ENCODE peak calls at places on chromosome 11, in seven cellular contexts. T is nucleus accumbens; F is cardiac fibroblast; N is type B pancreatic cell; V is activated effector memory CD4-positive, alpha-beta T cell treated with anti-CD3 and anti-CD28 coated beads, Interleukin-2, amount 50 U/mL, for 16 hours; O is MM.1S; K is naive thymus-derived CD8-positive, alpha-beta T cell. W is an unnamed sample.
A peak's percentile ranks its signal among the peaks of the same experiment; 100 is the strongest.

GRCh38 chr11:120467627-120468026 is 43.9 kb upstream of the GRIK4 start:
- DNase-seq in T (no peak), F (peak; percentile 18), N (no peak), V (no peak), O (no peak), K (no peak), W (no peak)

GRCh38 chr11:128776434-128777284 is 82.8 kb downstream of the FLI1 start:
- DNase-seq in T (no peak), F (peak; percentile 55), N (no peak), V (peak; percentile 75), O (peak; percentile 24), K (no peak), W (no peak)

GRCh38 chr11:32113200-32113599 is 22.3 kb downstream of the RCN1 start:
- DNase-seq in T (no peak), F (peak; percentile 28), N (no peak), V (no peak), O (no peak), K (no peak), W (no peak)

GRCh38 chr11:68542617-68543016 is 82.1 kb downstream of the PPP6R3 start:
- DNase-seq in T (no peak), F (peak; percentile 94), N (no peak), V (no peak), O (no peak), K (no peak), W (no peak)

GRCh38 chr11:107370390-107370789 is 87.2 kb downstream of the CWF19L2 start:
- DNase-seq in T (no peak), F (peak; percentile 52), N (no peak), V (no peak), O (no peak), K (no peak), W (no peak)

GRCh38 chr11:106950067-106950491 is 68.2 kb downstream of the GUCY1A2 start:
- DNase-seq in T (no peak), F (no peak), N (no peak), V (no peak), O (peak; percentile 18), K (no peak), W (no peak)

GRCh38 chr11:129131361-129131760 is 60.8 kb downstream of the ARHGAP32 start:
- DNase-seq in T (no peak), F (no peak), N (no peak), V (no peak), O (no peak), K (no peak), W (no peak)

GRCh38 chr11:30698425-30698824 is 112.3 kb upstream of the MPPED2 start:
- DNase-seq in T (no peak), F (no peak), N (no peak), V (no peak), O (no peak), K (no peak), W (no peak)